ENCODE peak calls at places on chromosome 7, in five cellular contexts. Q is MV-4-11, D is left kidney, J is type B pancreatic cell, N is uterus. P is an unnamed sample.
A peak's percentile ranks its signal among the peaks of the same experiment; 100 is the strongest.

GRCh38 chr7:16645593-16646426 is at the start of the genes ANKMY2 and BZW2:
- DNase-seq in Q (peak; percentile 95), D (peak; percentile 99), J (peak; percentile 94), N (peak; percentile 94), P (peak; percentile 91)

GRCh38 chr7:96285579-96285978 is 36.3 kb downstream of the SLC25A13 start:
- DNase-seq in Q (peak; percentile 42), D (no peak), J (no peak), N (no peak), P (no peak)

GRCh38 chr7:41189866-41190265 is 513.0 kb downstream of the INHBA start:
- DNase-seq in Q (peak; percentile 44), D (peak; percentile 29), J (no peak), N (no peak), P (no peak)

GRCh38 chr7:157664866-157665633 is 328.2 kb downstream of the DNAJB6 start:
- DNase-seq in Q (no peak), D (no peak), J (no peak), N (no peak), P (no peak)

GRCh38 chr7:254337-255037 is 35.5 kb upstream of the FOXL3 start:
- DNase-seq in Q (no peak), D (no peak), J (no peak), N (no peak), P (no peak)

GRCh38 chr7:157755741-157756140 is 418.9 kb downstream of the DNAJB6 start:
- DNase-seq in Q (no peak), D (no peak), J (no peak), N (no peak), P (no peak)

GRCh38 chr7:105130048-105130447 is 116.0 kb downstream of the KMT2E start:
- DNase-seq in Q (no peak), D (no peak), J (no peak), N (no peak), P (no peak)

GRCh38 chr7:18125536-18125935 is 97.9 kb upstream of the PRPS1L1 start:
- DNase-seq in Q (no peak), D (peak; percentile 62), J (no peak), N (no peak), P (no peak)

GRCh38 chr7:1939434-1940401 is 269.6 kb downstream of the ELFN1 start:
- DNase-seq in Q (peak; percentile 39), D (peak; percentile 85), J (no peak), N (no peak), P (no peak)

GRCh38 chr7:65915921-65916657 is 43.2 kb downstream of the VKORC1L1 start:
- DNase-seq in Q (peak; percentile 27), D (no peak), J (no peak), N (no peak), P (no peak)

GRCh38 chr7:90761584-90761983 is 165.5 kb downstream of the CDK14 start:
- DNase-seq in Q (no peak), D (no peak), J (no peak), N (no peak), P (no peak)

GRCh38 chr7:50806143-50806542 is 23.4 kb upstream of the GRB10 start:
- DNase-seq in Q (no peak), D (no peak), J (no peak), N (no peak), P (no peak)

GRCh38 chr7:106181658-106182265 is 69.7 kb upstream of the SYPL1 start:
- DNase-seq in Q (no peak), D (no peak), J (no peak), N (no peak), P (no peak)

GRCh38 chr7:1862560-1862959 is 192.5 kb downstream of the ELFN1 start:
- DNase-seq in Q (no peak), D (no peak), J (no peak), N (no peak), P (no peak)

GRCh38 chr7:116802784-116803183 is 59.6 kb upstream of the CAPZA2 start:
- DNase-seq in Q (peak; percentile 45), D (peak; percentile 70), J (no peak), N (no peak), P (no peak)

GRCh38 chr7:148436135-148436534 is 154.4 kb upstream of the C7orf33 start:
- DNase-seq in Q (no peak), D (no peak), J (no peak), N (no peak), P (no peak)

GRCh38 chr7:73725703-73726466 is 6.4 kb upstream of the STX1A start:
- DNase-seq in Q (peak; percentile 52), D (peak; percentile 91), J (peak; percentile 93), N (peak; percentile 83), P (no peak)

GRCh38 chr7:15508258-15508657 is 53.6 kb downstream of the AGMO start:
- DNase-seq in Q (no peak), D (no peak), J (no peak), N (no peak), P (no peak)

GRCh38 chr7:1668932-1669485 is 1.1 kb upstream of the ELFN1 start:
- DNase-seq in Q (no peak), D (peak; percentile 60), J (no peak), N (no peak), P (no peak)

GRCh38 chr7:34939175-34939574 is 98.1 kb downstream of the DPY19L1 start:
- DNase-seq in Q (peak; percentile 25), D (no peak), J (no peak), N (no peak), P (no peak)

GRCh38 chr7:31751726-31752125 is 64.7 kb downstream of the PPP1R17 start:
- DNase-seq in Q (no peak), D (no peak), J (no peak), N (no peak), P (no peak)

GRCh38 chr7:155587486-155587885 is 41.1 kb upstream of the CNPY1 start:
- DNase-seq in Q (peak; percentile 58), D (no peak), J (no peak), N (no peak), P (no peak)

GRCh38 chr7:107692501-107692900 is 31.9 kb downstream of the SLC26A4 start:
- DNase-seq in Q (no peak), D (no peak), J (no peak), N (no peak), P (no peak)

GRCh38 chr7:94223375-94224084 is 171.2 kb upstream of the COL1A2 start:
- DNase-seq in Q (no peak), D (peak; percentile 62), J (no peak), N (no peak), P (no peak)

GRCh38 chr7:5478568-5479045 is 55.0 kb upstream of the TNRC18 start:
- DNase-seq in Q (no peak), D (no peak), J (no peak), N (no peak), P (peak; percentile 28)

GRCh38 chr7:135704074-135704473 is 23.9 kb downstream of the SLC13A4 start:
- DNase-seq in Q (no peak), D (no peak), J (no peak), N (no peak), P (no peak)

GRCh38 chr7:147681530-147681929 is 909.0 kb upstream of the C7orf33 start:
- DNase-seq in Q (peak; percentile 54), D (no peak), J (no peak), N (no peak), P (no peak)

GRCh38 chr7:105904064-105904463 is 27.7 kb upstream of the ATXN7L1 start:
- DNase-seq in Q (no peak), D (no peak), J (no peak), N (no peak), P (no peak)

GRCh38 chr7:32390210-32390609 is 100.0 kb downstream of the LSM5 start:
- DNase-seq in Q (no peak), D (no peak), J (no peak), N (no peak), P (no peak)

GRCh38 chr7:146713907-146714306 is 597.3 kb downstream of the CNTNAP2 start:
- DNase-seq in Q (no peak), D (no peak), J (no peak), N (no peak), P (no peak)

GRCh38 chr7:112855227-112855626 is 65.0 kb upstream of the TMEM168 start:
- DNase-seq in Q (no peak), D (no peak), J (no peak), N (no peak), P (no peak)

GRCh38 chr7:108461855-108462254 is 5.6 kb upstream of the NRCAM start:
- DNase-seq in Q (no peak), D (peak; percentile 68), J (no peak), N (no peak), P (no peak)

GRCh38 chr7:31192996-31193395 is 140.9 kb downstream of the ADCYAP1R1 start:
- DNase-seq in Q (no peak), D (peak; percentile 89), J (peak; percentile 81), N (peak; percentile 40), P (no peak)